ENCODE peak calls at places on chromosomes 11 and 22, in nine cellular contexts. One of them, this sample, is unnamed.

GRCh38 chr22:27267145-27267544 is 534.4 kb downstream of the MN1 start:
- DNase-seq in amygdala: no peak
- DNase-seq in Right ventricle myocardium inferior: no peak
- DNase-seq in activated T-cell treated with anti-CD3 and anti-CD28 coated beads for 1 hour: no peak
- DNase-seq in midbrain: no peak
- DNase-seq in CD8-positive, alpha-beta memory T cell: no peak
- DNase-seq in GM12892: no peak
- DNase-seq in NCI-H1417: no peak
- DNase-seq in cardiac muscle cell: no peak
- DNase-seq in this sample: no peak

GRCh38 chr11:103582351-103582909 is 454.0 kb upstream of the DDI1 start:
- DNase-seq in amygdala: no peak
- DNase-seq in Right ventricle myocardium inferior: no peak
- DNase-seq in activated T-cell treated with anti-CD3 and anti-CD28 coated beads for 1 hour: no peak
- DNase-seq in midbrain: no peak
- DNase-seq in CD8-positive, alpha-beta memory T cell: no peak
- DNase-seq in GM12892: no peak
- DNase-seq in NCI-H1417: no peak
- DNase-seq in cardiac muscle cell: no peak
- DNase-seq in this sample: no peak

GRCh38 chr11:119590651-119591308 is 138.2 kb downstream of the NECTIN1 start:
- DNase-seq in amygdala: no peak
- DNase-seq in Right ventricle myocardium inferior: no peak
- DNase-seq in activated T-cell treated with anti-CD3 and anti-CD28 coated beads for 1 hour: no peak
- DNase-seq in midbrain: no peak
- DNase-seq in CD8-positive, alpha-beta memory T cell: no peak
- DNase-seq in GM12892: no peak
- DNase-seq in NCI-H1417: no peak
- DNase-seq in cardiac muscle cell: no peak
- DNase-seq in this sample: no peak

GRCh38 chr11:93051181-93051580 is 81.7 kb downstream of the MTNR1B start:
- DNase-seq in amygdala: no peak
- DNase-seq in Right ventricle myocardium inferior: no peak
- DNase-seq in activated T-cell treated with anti-CD3 and anti-CD28 coated beads for 1 hour: no peak
- DNase-seq in midbrain: no peak
- DNase-seq in CD8-positive, alpha-beta memory T cell: no peak
- DNase-seq in GM12892: no peak
- DNase-seq in NCI-H1417: no peak
- DNase-seq in cardiac muscle cell: no peak
- DNase-seq in this sample: no peak

GRCh38 chr22:45263790-45264269 is 20.9 kb upstream of the UPK3A start:
- DNase-seq in amygdala: peak; percentile 43
- DNase-seq in Right ventricle myocardium inferior: peak; percentile 86
- DNase-seq in activated T-cell treated with anti-CD3 and anti-CD28 coated beads for 1 hour: no peak
- DNase-seq in midbrain: peak; percentile 73
- DNase-seq in CD8-positive, alpha-beta memory T cell: no peak
- DNase-seq in GM12892: peak; percentile 68
- DNase-seq in NCI-H1417: no peak
- DNase-seq in cardiac muscle cell: peak; percentile 89
- DNase-seq in this sample: no peak

GRCh38 chr11:124081496-124081895 is 33.8 kb upstream of the VWA5A start:
- DNase-seq in amygdala: no peak
- DNase-seq in Right ventricle myocardium inferior: no peak
- DNase-seq in activated T-cell treated with anti-CD3 and anti-CD28 coated beads for 1 hour: no peak
- DNase-seq in midbrain: no peak
- DNase-seq in CD8-positive, alpha-beta memory T cell: no peak
- DNase-seq in GM12892: no peak
- DNase-seq in NCI-H1417: no peak
- DNase-seq in cardiac muscle cell: no peak
- DNase-seq in this sample: no peak

GRCh38 chr11:66835762-66836405 is 7.4 kb upstream of the RCE1 start:
- DNase-seq in amygdala: no peak
- DNase-seq in Right ventricle myocardium inferior: no peak
- DNase-seq in activated T-cell treated with anti-CD3 and anti-CD28 coated beads for 1 hour: no peak
- DNase-seq in midbrain: no peak
- DNase-seq in CD8-positive, alpha-beta memory T cell: no peak
- DNase-seq in GM12892: no peak
- DNase-seq in NCI-H1417: no peak
- DNase-seq in cardiac muscle cell: no peak
- DNase-seq in this sample: no peak

GRCh38 chr11:73140213-73141030 is 1.7 kb downstream of the FCHSD2 start:
- DNase-seq in amygdala: peak; percentile 66
- DNase-seq in Right ventricle myocardium inferior: no peak
- DNase-seq in activated T-cell treated with anti-CD3 and anti-CD28 coated beads for 1 hour: no peak
- DNase-seq in midbrain: peak; percentile 36
- DNase-seq in CD8-positive, alpha-beta memory T cell: no peak
- DNase-seq in GM12892: no peak
- DNase-seq in NCI-H1417: peak; percentile 57
- DNase-seq in cardiac muscle cell: peak; percentile 69
- DNase-seq in this sample: no peak

GRCh38 chr11:68461284-68461861 is 821 bp downstream of the PPP6R3 start:
- DNase-seq in amygdala: no peak
- DNase-seq in Right ventricle myocardium inferior: no peak
- DNase-seq in activated T-cell treated with anti-CD3 and anti-CD28 coated beads for 1 hour: no peak
- DNase-seq in midbrain: no peak
- DNase-seq in CD8-positive, alpha-beta memory T cell: no peak
- DNase-seq in GM12892: no peak
- DNase-seq in NCI-H1417: peak; percentile 6
- DNase-seq in cardiac muscle cell: peak; percentile 34
- DNase-seq in this sample: no peak

GRCh38 chr22:33678523-33678922 is 241.8 kb downstream of the LARGE1 start:
- DNase-seq in amygdala: no peak
- DNase-seq in Right ventricle myocardium inferior: no peak
- DNase-seq in activated T-cell treated with anti-CD3 and anti-CD28 coated beads for 1 hour: no peak
- DNase-seq in midbrain: no peak
- DNase-seq in CD8-positive, alpha-beta memory T cell: no peak
- DNase-seq in GM12892: no peak
- DNase-seq in NCI-H1417: no peak
- DNase-seq in cardiac muscle cell: no peak
- DNase-seq in this sample: no peak

GRCh38 chr11:15589070-15589626 is 474.4 kb downstream of the INSC start:
- DNase-seq in amygdala: no peak
- DNase-seq in Right ventricle myocardium inferior: no peak
- DNase-seq in activated T-cell treated with anti-CD3 and anti-CD28 coated beads for 1 hour: no peak
- DNase-seq in midbrain: no peak
- DNase-seq in CD8-positive, alpha-beta memory T cell: no peak
- DNase-seq in GM12892: no peak
- DNase-seq in NCI-H1417: no peak
- DNase-seq in cardiac muscle cell: no peak
- DNase-seq in this sample: no peak

GRCh38 chr22:49825944-49826602 is 1.6 kb downstream of the BRD1 start:
- DNase-seq in amygdala: no peak
- DNase-seq in Right ventricle myocardium inferior: no peak
- DNase-seq in activated T-cell treated with anti-CD3 and anti-CD28 coated beads for 1 hour: peak; percentile 54
- DNase-seq in midbrain: no peak
- DNase-seq in CD8-positive, alpha-beta memory T cell: peak; percentile 44
- DNase-seq in GM12892: no peak
- DNase-seq in NCI-H1417: no peak
- DNase-seq in cardiac muscle cell: no peak
- DNase-seq in this sample: peak; percentile 61

GRCh38 chr11:72238040-72238450 is 5.9 kb downstream of the PHOX2A start:
- DNase-seq in amygdala: peak; percentile 21
- DNase-seq in Right ventricle myocardium inferior: peak; percentile 69
- DNase-seq in activated T-cell treated with anti-CD3 and anti-CD28 coated beads for 1 hour: peak; percentile 28
- DNase-seq in midbrain: peak; percentile 20
- DNase-seq in CD8-positive, alpha-beta memory T cell: peak; percentile 24
- DNase-seq in GM12892: peak; percentile 88
- DNase-seq in NCI-H1417: peak; percentile 26
- DNase-seq in cardiac muscle cell: peak; percentile 84
- DNase-seq in this sample: peak; percentile 25

GRCh38 chr22:26903030-26903856 is 245.9 kb downstream of the MIAT start:
- DNase-seq in amygdala: no peak
- DNase-seq in Right ventricle myocardium inferior: no peak
- DNase-seq in activated T-cell treated with anti-CD3 and anti-CD28 coated beads for 1 hour: no peak
- DNase-seq in midbrain: no peak
- DNase-seq in CD8-positive, alpha-beta memory T cell: no peak
- DNase-seq in GM12892: no peak
- DNase-seq in NCI-H1417: no peak
- DNase-seq in cardiac muscle cell: peak; percentile 73
- DNase-seq in this sample: no peak

GRCh38 chr11:64772318-64773018 is 5.9 kb downstream of the SF1 start:
- DNase-seq in amygdala: no peak
- DNase-seq in Right ventricle myocardium inferior: no peak
- DNase-seq in activated T-cell treated with anti-CD3 and anti-CD28 coated beads for 1 hour: no peak
- DNase-seq in midbrain: no peak
- DNase-seq in CD8-positive, alpha-beta memory T cell: no peak
- DNase-seq in GM12892: peak; percentile 13
- DNase-seq in NCI-H1417: no peak
- DNase-seq in cardiac muscle cell: no peak
- DNase-seq in this sample: no peak